ENCODE peak calls at places on chromosomes 3 and 15, in nine cellular contexts. T, Z, P, J, K, W, Q, O and U are unnamed samples.

GRCh38 chr15:58951388-58952060 is 18.0 kb upstream of the SLTM start:
- DNase-seq in T (no peak), Z (peak; percentile 32), P (no peak), J (no peak), K (no peak), W (peak; percentile 91), Q (peak; percentile 91), O (no peak), U (no peak)

GRCh38 chr3:172190980-172191379 is 151.6 kb downstream of the FNDC3B start:
- DNase-seq in T (no peak), Z (no peak), P (no peak), J (no peak), K (no peak), W (no peak), Q (no peak), O (no peak), U (no peak)

GRCh38 chr3:42497009-42497731 is 5.3 kb upstream of the VIPR1 start:
- DNase-seq in T (no peak), Z (peak; percentile 30), P (no peak), J (no peak), K (peak; percentile 49), W (no peak), Q (peak; percentile 44), O (no peak), U (no peak)

GRCh38 chr15:31312220-31312619 is 14.4 kb upstream of the KLF13 start:
- DNase-seq in T (no peak), Z (no peak), P (no peak), J (no peak), K (no peak), W (no peak), Q (no peak), O (no peak), U (no peak)

GRCh38 chr15:31083394-31083790 is 18.1 kb downstream of the TRPM1 start:
- DNase-seq in T (no peak), Z (no peak), P (no peak), J (no peak), K (peak; percentile 59), W (no peak), Q (no peak), O (no peak), U (peak; percentile 54)

GRCh38 chr3:191350389-191351090 is 20.2 kb upstream of the UTS2B start:
- DNase-seq in T (no peak), Z (no peak), P (no peak), J (no peak), K (peak; percentile 20), W (peak; percentile 35), Q (no peak), O (no peak), U (no peak)

GRCh38 chr3:43035801-43036340 is 56.8 kb downstream of the GASK1A start:
- DNase-seq in T (no peak), Z (no peak), P (no peak), J (no peak), K (no peak), W (no peak), Q (no peak), O (no peak), U (no peak)

GRCh38 chr3:186209810-186210752 is 101.2 kb upstream of the ETV5 start:
- DNase-seq in T (no peak), Z (peak; percentile 10), P (no peak), J (no peak), K (peak; percentile 41), W (peak; percentile 71), Q (peak; percentile 71), O (no peak), U (peak; percentile 72)

GRCh38 chr3:161388860-161389259 is 17.5 kb upstream of the SPTSSB start:
- DNase-seq in T (no peak), Z (no peak), P (no peak), J (no peak), K (no peak), W (peak; percentile 59), Q (peak; percentile 28), O (no peak), U (no peak)

GRCh38 chr3:169478566-169479313 is 184.8 kb downstream of the MECOM start:
- DNase-seq in T (no peak), Z (no peak), P (no peak), J (no peak), K (no peak), W (peak; percentile 97), Q (no peak), O (no peak), U (no peak)

GRCh38 chr15:82113116-82113715 is 67.4 kb upstream of the MEX3B start:
- DNase-seq in T (no peak), Z (no peak), P (no peak), J (no peak), K (no peak), W (no peak), Q (no peak), O (no peak), U (no peak)

GRCh38 chr3:157160652-157161480 is 919 bp upstream of the CCNL1 start:
- DNase-seq in T (no peak), Z (peak; percentile 77), P (peak; percentile 49), J (no peak), K (peak; percentile 89), W (peak; percentile 93), Q (peak; percentile 94), O (no peak), U (peak; percentile 73)

GRCh38 chr15:80118956-80119355 is 33.8 kb upstream of the FAH start:
- DNase-seq in T (no peak), Z (no peak), P (no peak), J (no peak), K (no peak), W (no peak), Q (peak; percentile 6), O (no peak), U (no peak)

GRCh38 chr3:127038923-127039581 is 56.1 kb downstream of the PLXNA1 start:
- DNase-seq in T (no peak), Z (no peak), P (no peak), J (no peak), K (no peak), W (no peak), Q (no peak), O (no peak), U (no peak)

GRCh38 chr15:94174399-94174802 is 57.0 kb upstream of the MCTP2 start:
- DNase-seq in T (no peak), Z (peak; percentile 66), P (no peak), J (no peak), K (peak; percentile 72), W (peak; percentile 94), Q (peak; percentile 43), O (no peak), U (no peak)